ENCODE peak calls at places on chromosomes 6 and 20, in five cellular contexts. U is lower lobe of right lung, H is SK-N-DZ, W is NB4, L is SW 1271. G is an unnamed sample.

GRCh38 chr6:121817141-121817540 is 381.7 kb downstream of the GJA1 start:
- DNase-seq in U (no peak), H (peak), W (peak), L (no peak), G (no peak)

GRCh38 chr20:46004813-46005505 is 3.7 kb upstream of the MMP9 start:
- DNase-seq in U (no peak), H (no peak), W (peak), L (no peak), G (no peak)

GRCh38 chr6:37913210-37913609 is 93.7 kb downstream of the ZFAND3 start:
- DNase-seq in U (no peak), H (no peak), W (no peak), L (no peak), G (no peak)

GRCh38 chr6:111080713-111081112 is 6.6 kb upstream of the SLC16A10 start:
- DNase-seq in U (no peak), H (no peak), W (no peak), L (no peak), G (no peak)

GRCh38 chr6:43927525-43928210 is 157.7 kb downstream of the VEGFA start:
- DNase-seq in U (peak), H (no peak), W (peak), L (no peak), G (no peak)

GRCh38 chr20:24658920-24659660 is 189.7 kb downstream of the SYNDIG1 start:
- DNase-seq in U (no peak), H (no peak), W (no peak), L (no peak), G (no peak)

GRCh38 chr20:44714701-44715494 is at the start of gene CCN5:
- DNase-seq in U (peak), H (no peak), W (peak), L (no peak), G (peak)

GRCh38 chr20:62602550-62602949 is 39.8 kb upstream of the SLCO4A1 start:
- DNase-seq in U (peak), H (no peak), W (peak), L (no peak), G (peak)

GRCh38 chr6:151060096-151060741 is 179.5 kb upstream of the AKAP12 start:
- DNase-seq in U (no peak), H (no peak), W (no peak), L (peak), G (no peak)

GRCh38 chr6:157613011-157613522 is 210.0 kb upstream of the SNX9 start:
- DNase-seq in U (no peak), H (no peak), W (peak), L (no peak), G (no peak)

GRCh38 chr6:36985384-36985962 is 523 bp downstream of the MTCH1 start:
- DNase-seq in U (no peak), H (no peak), W (no peak), L (no peak), G (no peak)

GRCh38 chr6:165263-165662 is 127.0 kb upstream of the DUSP22 start:
- DNase-seq in U (no peak), H (no peak), W (no peak), L (no peak), G (no peak)

GRCh38 chr6:103122766-103123601 is 1729.5 kb downstream of the GRIK2 start:
- DNase-seq in U (peak), H (peak), W (peak), L (no peak), G (no peak)

GRCh38 chr20:57558614-57559285 is 2.2 kb upstream of the PCK1 start:
- DNase-seq in U (no peak), H (no peak), W (no peak), L (no peak), G (no peak)

GRCh38 chr6:116512155-116512559 is 718 bp downstream of the CALHM5 start:
- DNase-seq in U (no peak), H (no peak), W (no peak), L (no peak), G (no peak)